ENCODE peak calls at places on chromosome 20, in nine cellular contexts. Q, N, D, R, Y, I, O, W and F are unnamed samples.

GRCh38 chr20:34986311-34987287 is 30.9 kb downstream of the MYH7B start:
- DNase-seq in I (no peak), D (no peak), Q (peak; percentile 42), N (no peak), O (no peak), R (no peak), W (no peak), Y (no peak), F (no peak)

GRCh38 chr20:14996883-14997672 is 659.7 kb upstream of the FLRT3 start:
- DNase-seq in D (no peak), R (no peak), I (no peak), O (no peak), N (no peak), Q (no peak), W (no peak), Y (no peak), F (no peak)

GRCh38 chr20:8901237-8902025 is 167.5 kb upstream of the PLCB4 start:
- DNase-seq in O (no peak), Y (no peak), I (no peak), Q (peak; percentile 57), N (no peak), R (no peak), D (no peak), W (no peak), F (peak; percentile 70)

GRCh38 chr20:44075191-44075949 is 111.6 kb downstream of the JPH2 start:
- DNase-seq in D (no peak), O (no peak), I (no peak), W (no peak), N (no peak), Q (no peak), Y (no peak), R (no peak), F (no peak)

GRCh38 chr20:52598306-52598705 is 373.9 kb upstream of the TSHZ2 start:
- DNase-seq in I (no peak), R (no peak), O (no peak), Q (no peak), N (no peak), D (no peak), W (no peak), Y (no peak), F (no peak)

GRCh38 chr20:20206788-20207187 is 154.5 kb downstream of the CFAP61 start:
- DNase-seq in O (no peak), I (no peak), Y (no peak), W (no peak), R (no peak), Q (no peak), N (no peak), D (no peak), F (no peak)

GRCh38 chr20:62211769-62212288 is 8.2 kb downstream of the HRH3 start:
- DNase-seq in N (no peak), W (no peak), D (no peak), Y (no peak), Q (no peak), O (no peak), R (no peak), I (no peak), F (no peak)

GRCh38 chr20:37968726-37969401 is 64.4 kb downstream of the TTI1 start:
- DNase-seq in O (no peak), N (no peak), I (no peak), W (no peak), Y (no peak), R (no peak), Q (no peak), D (peak; percentile 93), F (peak; percentile 5)

GRCh38 chr20:62914970-62915457 is 11.3 kb downstream of the DIDO1 start:
- DNase-seq in Y (no peak), Q (no peak), N (no peak), R (no peak), O (no peak), W (no peak), D (no peak), I (no peak), F (peak; percentile 48)

GRCh38 chr20:57524511-57525176 is at the start of gene CTCFL:
- DNase-seq in R (no peak), D (no peak), Q (no peak), O (no peak), Y (no peak), I (no peak), W (no peak), N (no peak), F (no peak)

GRCh38 chr20:35339007-35339406 is 46.8 kb upstream of the FAM83C start:
- DNase-seq in N (no peak), W (no peak), R (no peak), Y (no peak), O (peak; percentile 97), I (no peak), D (no peak), Q (no peak), F (peak; percentile 97)

GRCh38 chr20:48025661-48026060 is 240.4 kb upstream of the SULF2 start:
- DNase-seq in R (no peak), I (no peak), W (no peak), D (no peak), O (peak; percentile 11), Y (no peak), N (no peak), Q (no peak), F (peak; percentile 72)

GRCh38 chr20:33010133-33010504 is 2.6 kb downstream of the BPIFB2 start:
- DNase-seq in D (no peak), Q (no peak), W (no peak), O (no peak), R (no peak), N (no peak), Y (no peak), I (no peak), F (no peak)

GRCh38 chr20:57330998-57331397 is 1.4 kb downstream of the SPO11 start:
- DNase-seq in D (no peak), I (no peak), O (no peak), W (no peak), Q (no peak), Y (no peak), R (no peak), N (no peak), F (peak; percentile 43)

GRCh38 chr20:6768228-6769185 is 1.0 kb downstream of the BMP2 start:
- DNase-seq in D (no peak), Y (no peak), O (peak; percentile 9), W (no peak), Q (peak; percentile 53), N (no peak), I (no peak), R (no peak), F (no peak)

GRCh38 chr20:59308493-59309201 is 8.2 kb downstream of the EDN3 start:
- DNase-seq in W (no peak), Q (no peak), I (no peak), R (no peak), D (no peak), N (no peak), O (no peak), Y (no peak), F (no peak)

GRCh38 chr20:1130849-1131248 is 12.4 kb downstream of the PSMF1 start:
- DNase-seq in D (no peak), Q (peak; percentile 74), W (no peak), Y (no peak), O (no peak), R (no peak), I (no peak), N (no peak), F (no peak)

GRCh38 chr20:33993800-33994623 is at the start of gene RALY:
- DNase-seq in Q (peak; percentile 93), N (peak; percentile 86), W (peak; percentile 46), D (peak; percentile 66), R (peak; percentile 84), Y (peak; percentile 60), O (peak; percentile 88), I (peak; percentile 86), F (peak; percentile 79)

GRCh38 chr20:38152175-38153010 is 12.7 kb downstream of the TGM2 start:
- DNase-seq in R (peak; percentile 36), I (peak; percentile 46), D (peak; percentile 64), Q (peak; percentile 92), W (no peak), O (peak; percentile 90), Y (no peak), N (no peak), F (no peak)

GRCh38 chr20:63015665-63016361 is 9.0 kb upstream of the BHLHE23 start:
- DNase-seq in Q (peak; percentile 23), D (no peak), O (no peak), W (no peak), Y (no peak), R (no peak), I (no peak), N (no peak), F (no peak)

GRCh38 chr20:18272451-18272850 is 15.9 kb upstream of the ZNF133 start:
- DNase-seq in R (no peak), I (no peak), Q (peak; percentile 63), N (no peak), D (no peak), Y (no peak), W (no peak), O (peak; percentile 35), F (peak; percentile 36)

GRCh38 chr20:41352666-41353065 is 12.0 kb downstream of the LPIN3 start:
- DNase-seq in W (no peak), Q (no peak), I (no peak), O (no peak), N (no peak), R (no peak), D (no peak), Y (no peak), F (no peak)

GRCh38 chr20:49813305-49813974 is 812 bp downstream of the SLC9A8 start:
- DNase-seq in Y (no peak), Q (no peak), D (no peak), O (no peak), N (no peak), I (no peak), R (no peak), W (no peak), F (no peak)

GRCh38 chr20:16072220-16072619 is 501.0 kb downstream of the KIF16B start:
- DNase-seq in O (no peak), D (no peak), N (no peak), R (no peak), Q (no peak), W (no peak), Y (no peak), I (no peak), F (no peak)

GRCh38 chr20:46346770-46347169 is 38.5 kb upstream of the CDH22 start:
- DNase-seq in D (no peak), R (no peak), I (no peak), Q (no peak), Y (no peak), N (no peak), O (no peak), W (no peak), F (no peak)

GRCh38 chr20:36768768-36769430 is 4.7 kb downstream of the DSN1 start:
- DNase-seq in I (no peak), W (no peak), Y (no peak), O (peak; percentile 57), N (no peak), Q (no peak), D (no peak), R (no peak), F (peak; percentile 75)

GRCh38 chr20:63697868-63698545 is 1.6 kb downstream of the TNFRSF6B start:
- DNase-seq in D (no peak), Q (peak; percentile 40), N (no peak), Y (no peak), R (no peak), O (no peak), W (no peak), I (no peak), F (no peak)

GRCh38 chr20:56614196-56614595 is 14.9 kb upstream of the TFAP2C start:
- DNase-seq in I (no peak), R (no peak), O (no peak), D (no peak), W (no peak), N (no peak), Y (no peak), Q (no peak), F (no peak)

GRCh38 chr20:56343861-56344381 is 14.9 kb upstream of the FAM210B start:
- DNase-seq in D (no peak), W (no peak), Q (peak; percentile 56), O (peak; percentile 75), R (peak; percentile 72), N (no peak), I (peak; percentile 62), Y (no peak), F (peak; percentile 43)

GRCh38 chr20:63484651-63485403 is 12.4 kb upstream of the KCNQ2 start:
- DNase-seq in R (no peak), Y (no peak), N (no peak), W (no peak), I (no peak), D (no peak), Q (no peak), O (no peak), F (no peak)

GRCh38 chr20:34260208-34260942 is 19.2 kb downstream of the ASIP start:
- DNase-seq in W (no peak), R (no peak), N (no peak), Y (no peak), D (no peak), Q (no peak), I (no peak), O (no peak), F (peak; percentile 55)